ENCODE peak calls at places on chromosomes 1 and 21, in four cellular contexts. I is activated B cell treated with CpG ODN at 0.5 μM for 24 hours, F is NCI-H1105 treated with DMSO at 0.1 percent for 48 hours, Z is uterus. X is an unnamed sample.

GRCh38 chr1:79847715-79848114 is 841.2 kb upstream of the ADGRL4 start:
- DNase-seq in F (peak), I (no peak), Z (no peak), X (no peak)

GRCh38 chr1:22143065-22143514 is at the start of gene WNT4:
- DNase-seq in Z (no peak), F (peak), I (peak), X (no peak)

GRCh38 chr1:228347181-228347580 is 59.5 kb downstream of the TRIM11 start:
- DNase-seq in I (no peak), Z (peak), F (no peak), X (no peak)

GRCh38 chr1:153032677-153033308 is 1.8 kb downstream of the SPRR1B start:
- DNase-seq in I (no peak), Z (no peak), F (no peak), X (peak)

GRCh38 chr1:84406209-84406917 is 8.1 kb downstream of the DNASE2B start:
- DNase-seq in Z (no peak), I (no peak), F (no peak), X (peak)

GRCh38 chr1:170303034-170303433 is 157.3 kb downstream of the NTMT2 start:
- DNase-seq in I (no peak), F (no peak), Z (no peak), X (no peak)

GRCh38 chr1:172588296-172589291 is 55.6 kb downstream of the SUCO start:
- DNase-seq in I (no peak), F (no peak), Z (no peak), X (peak)

GRCh38 chr1:109620396-109620817 is 770 bp downstream of the AMPD2 start:
- DNase-seq in Z (peak), I (no peak), F (peak), X (no peak)

GRCh38 chr1:5974631-5975030 is 17.6 kb downstream of the NPHP4 start:
- DNase-seq in I (no peak), F (no peak), Z (no peak), X (no peak)

GRCh38 chr1:219227731-219228419 is 54.2 kb downstream of the LYPLAL1 start:
- DNase-seq in I (no peak), F (no peak), Z (no peak), X (no peak)

GRCh38 chr21:37202221-37202805 is 64.8 kb downstream of the VPS26C start:
- DNase-seq in Z (no peak), F (no peak), I (no peak), X (no peak)

GRCh38 chr1:214514819-214515383 is 36.5 kb downstream of the PTPN14 start:
- DNase-seq in I (no peak), Z (no peak), F (no peak), X (no peak)

GRCh38 chr21:40516336-40516735 is 330.6 kb downstream of the DSCAM start:
- DNase-seq in F (no peak), I (no peak), Z (no peak), X (no peak)

GRCh38 chr21:25700741-25701140 is 34.0 kb downstream of the ATP5PF start:
- DNase-seq in I (no peak), Z (no peak), F (no peak), X (no peak)

GRCh38 chr21:34962586-34963222 is 86.4 kb downstream of the RUNX1 start:
- DNase-seq in I (no peak), F (no peak), Z (no peak), X (no peak)

GRCh38 chr1:156556354-156556753 is 16.0 kb downstream of the IQGAP3 start:
- DNase-seq in I (no peak), F (no peak), Z (no peak), X (no peak)

GRCh38 chr21:46413365-46413696 is 45.4 kb upstream of the DIP2A start:
- DNase-seq in F (no peak), Z (no peak), I (no peak), X (no peak)